ENCODE peak calls at places on chromosomes 3 and 15, in ten cellular contexts. F is HCT116; P is esophagus muscularis mucosa; D is HepG2; N is fibroblast of lung; R is left ventricle myocardium inferior; V is IMR-90; G is uterus; J is coronary artery; H is CD4-positive, alpha-beta T cell. O is an unnamed sample.

GRCh38 chr3:116586285-116586944 is 123.2 kb upstream of the TUSC7 start:
- DNase-seq in V (no peak), D (no peak), R (no peak), J (no peak), P (no peak), N (no peak), F (no peak), G (no peak), H (no peak), O (no peak)

GRCh38 chr3:156455839-156456238 is 99.1 kb downstream of the SSR3 start:
- DNase-seq in V (no peak), N (no peak), D (peak), F (no peak), G (no peak), J (no peak), P (no peak), R (no peak), H (no peak), O (no peak)

GRCh38 chr3:163785693-163786092 is 1292.6 kb downstream of the SI start:
- DNase-seq in R (no peak), P (no peak), G (no peak), J (no peak), H (no peak), V (no peak), D (no peak), N (no peak), F (peak), O (no peak)

GRCh38 chr3:72745146-72745976 is 102.9 kb downstream of the SHQ1 start:
- DNase-seq in V (peak), F (no peak), H (no peak), R (no peak), D (no peak), N (no peak), P (no peak), G (no peak), J (no peak), O (no peak)

GRCh38 chr15:66899555-66900350 is 165.6 kb upstream of the SMAD3 start:
- DNase-seq in N (no peak), D (no peak), J (no peak), R (no peak), P (no peak), H (no peak), G (no peak), F (no peak), V (peak), O (no peak)

GRCh38 chr15:74228723-74229081 is 7.4 kb upstream of the CCDC33 start:
- DNase-seq in D (no peak), V (peak), R (no peak), F (no peak), N (peak), G (no peak), H (no peak), P (no peak), J (no peak), O (no peak)

GRCh38 chr3:56889131-56889530 is 87.4 kb upstream of the ARHGEF3 start:
- DNase-seq in V (no peak), J (no peak), P (no peak), G (no peak), F (no peak), N (no peak), R (no peak), H (no peak), D (no peak), O (no peak)

GRCh38 chr15:42404461-42405235 is 45.3 kb downstream of the CAPN3 start:
- DNase-seq in F (no peak), P (no peak), R (no peak), N (no peak), H (no peak), V (no peak), J (no peak), D (peak), G (no peak), O (no peak)

GRCh38 chr15:26126070-26126469 is 262.9 kb upstream of the ATP10A start:
- DNase-seq in J (no peak), F (no peak), P (peak), N (no peak), R (peak), H (no peak), D (no peak), V (no peak), G (no peak), O (no peak)

GRCh38 chr3:53482227-53482626 is 12.2 kb upstream of the CACNA1D start:
- DNase-seq in R (no peak), V (no peak), J (no peak), N (no peak), G (no peak), H (no peak), P (peak), F (no peak), D (no peak), O (no peak)

GRCh38 chr3:190432216-190432615 is 17.5 kb downstream of the TMEM207 start:
- DNase-seq in H (no peak), J (no peak), G (no peak), R (no peak), N (no peak), P (no peak), D (no peak), V (peak), F (no peak), O (peak)

GRCh38 chr3:134666052-134666451 is 15.2 kb upstream of the KY start:
- DNase-seq in N (no peak), J (peak), D (no peak), G (no peak), P (no peak), V (no peak), R (no peak), H (no peak), F (no peak), O (no peak)

GRCh38 chr3:166451997-166452396 is 614.8 kb upstream of the BCHE start:
- DNase-seq in V (no peak), D (no peak), R (no peak), P (no peak), G (no peak), N (no peak), H (no peak), F (no peak), J (no peak), O (peak)

GRCh38 chr3:100516843-100517242 is 24.4 kb downstream of the TMEM45A start:
- DNase-seq in V (peak), J (no peak), H (no peak), R (no peak), F (no peak), G (no peak), D (no peak), N (peak), P (no peak), O (no peak)

GRCh38 chr15:50813865-50814264 is 48.4 kb upstream of the SPPL2A start:
- DNase-seq in D (no peak), R (no peak), F (no peak), J (no peak), H (no peak), P (no peak), V (no peak), G (no peak), N (no peak), O (no peak)

GRCh38 chr15:57591822-57592367 is at the start of gene MYZAP:
- DNase-seq in R (peak), V (no peak), N (no peak), D (no peak), J (no peak), P (no peak), G (peak), H (peak), F (no peak), O (peak)

GRCh38 chr15:58396181-58396580 is 35.6 kb upstream of the LIPC start:
- DNase-seq in J (no peak), P (no peak), F (no peak), H (no peak), R (no peak), V (peak), G (no peak), N (peak), D (no peak), O (peak)

GRCh38 chr3:186724911-186725310 is 7.8 kb downstream of the KNG1 start:
- DNase-seq in P (no peak), H (no peak), N (no peak), F (no peak), J (no peak), D (no peak), V (no peak), G (no peak), R (no peak), O (no peak)

GRCh38 chr3:110062711-110063110 is 725.4 kb upstream of the DPPA4 start:
- DNase-seq in J (no peak), P (no peak), H (no peak), D (no peak), F (no peak), V (no peak), R (no peak), N (peak), G (no peak), O (no peak)

GRCh38 chr15:52337198-52337853 is 41.7 kb upstream of the MYO5C start:
- DNase-seq in H (no peak), J (no peak), F (no peak), R (no peak), N (peak), P (no peak), G (no peak), D (peak), V (peak), O (peak)

GRCh38 chr3:13343601-13344000 is 76.5 kb downstream of the NUP210 start:
- DNase-seq in V (no peak), J (no peak), P (no peak), D (no peak), R (no peak), N (no peak), H (no peak), G (no peak), F (no peak), O (no peak)

GRCh38 chr3:188061133-188061532 is 92.8 kb upstream of the LPP start:
- DNase-seq in V (peak), D (peak), J (no peak), H (peak), G (peak), F (peak), P (no peak), R (no peak), N (peak), O (peak)

GRCh38 chr3:59052803-59053411 is 3.1 kb upstream of the CFAP20DC start:
- DNase-seq in N (peak), F (peak), G (no peak), D (peak), J (no peak), H (no peak), P (no peak), V (peak), R (no peak), O (no peak)

GRCh38 chr3:170876537-170876936 is 6.5 kb upstream of the RPL22L1 start:
- DNase-seq in V (no peak), D (no peak), R (no peak), J (no peak), G (no peak), P (no peak), N (no peak), H (no peak), F (no peak), O (no peak)

GRCh38 chr3:69020424-69020823 is 6.9 kb upstream of the EOGT start:
- DNase-seq in P (no peak), J (no peak), V (no peak), R (no peak), F (no peak), D (no peak), H (no peak), N (peak), G (no peak), O (no peak)

GRCh38 chr3:124812291-124813265 is 74.6 kb downstream of the ITGB5 start:
- DNase-seq in F (peak), J (peak), V (peak), D (peak), H (no peak), P (peak), G (peak), R (peak), N (peak), O (peak)

GRCh38 chr15:66080791-66081475 is 172.6 kb downstream of the MEGF11 start:
- DNase-seq in G (no peak), N (peak), V (peak), J (no peak), D (peak), F (no peak), P (no peak), R (no peak), H (no peak), O (peak)

GRCh38 chr3:64445318-64446300 is 220.3 kb upstream of the PRICKLE2 start:
- DNase-seq in V (peak), F (no peak), G (peak), N (peak), H (no peak), D (no peak), R (no peak), J (no peak), P (no peak), O (peak)

GRCh38 chr3:32969656-32970055 is 18.2 kb downstream of the CCR4 start:
- DNase-seq in H (no peak), J (no peak), P (no peak), V (peak), R (no peak), G (no peak), F (no peak), N (peak), D (peak), O (no peak)

GRCh38 chr15:48975713-48976419 is 12.1 kb upstream of the SHC4 start:
- DNase-seq in F (peak), J (peak), G (peak), R (peak), V (peak), H (peak), D (peak), N (peak), P (peak), O (peak)

GRCh38 chr3:53065841-53066480 is 20.1 kb upstream of the SFMBT1 start:
- DNase-seq in H (no peak), D (no peak), P (no peak), R (no peak), G (no peak), N (no peak), V (no peak), J (peak), F (no peak), O (no peak)

GRCh38 chr15:58743161-58743502 is 6.4 kb downstream of the ADAM10 start:
- DNase-seq in N (no peak), J (no peak), G (no peak), H (no peak), P (no peak), V (no peak), F (no peak), D (no peak), R (no peak), O (no peak)

GRCh38 chr3:173502983-173503568 is 105.5 kb downstream of the NLGN1 start:
- DNase-seq in F (no peak), P (no peak), V (peak), G (no peak), H (no peak), J (no peak), N (peak), D (no peak), R (no peak), O (no peak)

DNA sequence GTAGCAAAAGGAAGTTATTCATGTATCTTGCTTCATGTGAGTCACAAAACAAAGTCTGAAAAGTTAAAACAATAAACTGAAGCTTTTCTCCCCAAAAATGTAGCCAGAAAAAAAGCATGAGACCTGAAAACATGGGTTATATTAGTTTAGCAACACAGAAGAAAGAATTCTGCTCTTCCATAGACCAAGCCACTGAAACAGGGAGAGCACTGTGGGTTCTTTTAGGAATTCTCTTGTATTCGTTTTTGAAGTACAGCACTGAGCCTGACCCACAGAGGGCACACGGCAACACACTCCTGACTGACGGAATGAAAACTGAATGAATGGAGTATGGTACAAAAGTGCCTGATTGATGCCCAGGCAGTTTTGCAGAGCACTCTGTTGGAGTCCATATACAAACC is 66.6 kb downstream of the TM4SF4 start:
- DNase-seq in N (peak), R (no peak), P (no peak), V (peak), F (no peak), J (no peak), H (no peak), G (no peak), D (no peak), O (no peak)
- H3K27ac ChIP-seq in N (no peak), R (no peak), P (peak), V (peak), F (no peak), J (peak), H (no peak), G (no peak), D (no peak), O (no peak)

GRCh38 chr3:112117826-112118571 is 15.0 kb downstream of the GCSAM start:
- DNase-seq in P (peak), G (no peak), D (no peak), V (no peak), R (no peak), H (no peak), J (no peak), N (no peak), F (no peak), O (no peak)
- TF ChIP-seq CTCF in P (no peak), G (no peak), D (no peak), V (no peak), R (no peak), H (no peak), J (no peak), N (no peak), F (peak), O (no peak)

GRCh38 chr3:123448503-123449091 is at the start of gene ADCY5:
- DNase-seq in D (no peak), P (no peak), H (no peak), F (no peak), J (no peak), R (no peak), V (no peak), G (no peak), N (no peak), O (no peak)
- H3K27ac ChIP-seq in D (no peak), P (peak), H (no peak), F (peak), J (peak), R (peak), V (no peak), G (peak), N (no peak), O (no peak)

DNA sequence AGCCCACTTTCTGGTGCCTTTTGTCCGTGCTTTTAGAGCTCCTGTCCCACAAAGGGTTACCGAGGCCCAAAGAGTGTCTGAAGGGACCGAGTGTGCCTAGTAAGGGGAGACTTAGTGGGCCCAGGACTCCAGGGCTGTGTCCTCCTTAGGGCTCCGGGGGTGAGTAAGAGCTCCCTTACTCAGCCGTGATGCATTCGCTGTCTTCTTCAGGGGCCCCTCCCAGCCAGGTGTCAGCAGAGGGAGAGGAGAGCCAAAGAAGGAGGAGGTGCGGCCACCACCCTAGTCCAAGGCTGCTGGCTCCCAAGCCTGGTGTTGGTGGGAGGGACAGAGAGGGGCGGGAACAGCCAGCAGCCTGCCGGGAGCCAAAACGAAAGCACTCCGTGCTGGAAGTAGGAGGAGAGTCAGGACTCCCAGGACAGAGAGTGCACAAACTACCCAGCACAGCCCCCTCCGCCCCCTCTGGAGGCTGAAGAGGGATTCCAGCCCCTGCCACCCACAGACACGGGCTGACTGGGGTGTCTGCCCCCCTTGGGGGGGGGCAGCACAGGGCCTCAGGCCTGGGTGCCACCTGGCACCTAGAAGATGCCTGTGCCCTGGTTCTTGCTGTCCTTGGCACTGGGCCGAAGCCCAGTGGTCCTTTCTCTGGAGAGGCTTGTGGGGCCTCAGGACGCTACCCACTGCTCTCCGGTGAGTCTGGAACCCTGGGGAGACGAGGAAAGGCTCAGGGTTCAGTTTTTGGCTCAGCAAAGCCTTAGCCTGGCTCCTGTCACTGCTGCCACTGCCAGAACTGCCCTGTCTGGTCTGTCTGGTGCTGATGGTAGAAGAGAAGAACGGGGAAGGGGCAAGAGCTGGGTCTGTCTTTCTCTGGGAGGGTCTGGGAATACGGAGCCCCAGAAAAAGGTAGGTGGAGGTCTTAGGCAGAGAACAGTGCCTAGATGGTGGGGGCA is at the start of gene IL17RC:
- DNase-seq in H (no peak), G (peak), P (peak), J (peak), F (peak), D (peak), N (peak), R (peak), V (peak), O (peak)
- TF ChIP-seq CTCF in H (no peak), G (peak), P (no peak), J (no peak), F (no peak), D (peak), N (no peak), R (no peak), V (no peak), O (no peak)

DNA sequence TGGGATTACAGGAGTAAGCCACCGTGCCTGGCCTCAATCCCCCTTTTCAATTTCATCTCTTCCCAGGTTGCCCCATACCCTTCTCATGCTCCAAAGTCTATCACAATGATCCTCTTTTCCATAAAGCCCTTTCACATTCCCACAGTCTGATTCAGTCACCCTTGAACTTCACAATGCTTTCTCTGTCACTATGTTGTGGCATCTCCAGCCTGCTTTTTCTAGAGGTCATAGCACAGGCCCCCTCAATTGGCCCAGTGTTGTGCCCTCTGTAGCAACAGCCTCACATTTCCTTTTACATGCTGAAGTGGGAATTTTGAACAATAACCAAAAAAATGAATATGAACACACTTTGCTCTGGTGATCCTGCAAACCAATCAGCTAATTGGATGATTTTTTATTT is 21.5 kb downstream of the DRD3 start:
- DNase-seq in F (no peak), R (no peak), P (peak), J (no peak), G (no peak), V (no peak), D (no peak), N (no peak), H (no peak), O (no peak)
- H3K27ac ChIP-seq in F (no peak), R (no peak), P (no peak), J (no peak), G (no peak), V (no peak), D (no peak), N (no peak), H (no peak), O (no peak)